ENCODE peak calls at places on chromosomes 7 and 10, in six cellular contexts. H is colonic mucosa, J is endothelial cell of umbilical vein, O is cardiac muscle cell, E is tibial nerve, S is gastrocnemius medialis. R is an unnamed sample. For H3K4me1, the result is how much of the 10 kb centered on the place peaks cover.

GRCh38 chr7:1455241-1455939 is 3.9 kb downstream of the MICALL2 start:
- DNase-seq in S (no peak), O (no peak), E (no peak), J (no peak), H (peak), R (no peak)

GRCh38 chr10:5589963-5590511 is 65.3 kb downstream of the CALML3 start:
- DNase-seq in O (no peak), S (no peak), E (no peak), H (no peak), J (peak), R (no peak)

GRCh38 chr7:142880886-142881505 is 4.5 kb downstream of the TRPV6 start:
- DNase-seq in J (peak), H (no peak), O (peak), S (no peak), E (no peak), R (no peak)

GRCh38 chr10:125012851-125013528 is 71.1 kb downstream of the ZRANB1 start:
- DNase-seq in H (no peak), O (no peak), S (no peak), E (no peak), J (no peak), R (no peak)

GRCh38 chr10:21317902-21318301 is 207.6 kb downstream of the SKIDA1 start:
- DNase-seq in O (no peak), J (no peak), S (no peak), E (no peak), H (no peak), R (no peak)

GRCh38 chr7:115059312-115059711 is 137.4 kb downstream of the MDFIC start:
- DNase-seq in E (no peak), J (no peak), O (no peak), S (no peak), H (no peak), R (no peak)

GRCh38 chr10:130215076-130215917 is 79.1 kb downstream of the GLRX3 start:
- DNase-seq in J (no peak), E (no peak), O (no peak), S (no peak), H (no peak), R (peak)

GRCh38 chr7:90655566-90655965 is 59.4 kb downstream of the CDK14 start:
- DNase-seq in E (no peak), J (peak), S (no peak), H (no peak), O (no peak), R (no peak)

GRCh38 chr10:128130051-128130450 is 3.8 kb upstream of the MKI67 start:
- DNase-seq in O (no peak), S (no peak), H (no peak), E (no peak), J (peak), R (no peak)

GRCh38 chr10:10605551-10606081 is 412.1 kb upstream of the CELF2 start:
- DNase-seq in H (peak), E (no peak), O (no peak), J (peak), S (peak), R (peak)

GRCh38 chr7:50661345-50662058 is 96.3 kb upstream of the DDC start:
- DNase-seq in S (no peak), J (no peak), H (no peak), O (no peak), E (no peak), R (no peak)

GRCh38 chr7:30563326-30563942 is 31.2 kb upstream of the GARS1 start:
- DNase-seq in J (no peak), S (no peak), E (no peak), H (no peak), O (no peak), R (no peak)

DNA sequence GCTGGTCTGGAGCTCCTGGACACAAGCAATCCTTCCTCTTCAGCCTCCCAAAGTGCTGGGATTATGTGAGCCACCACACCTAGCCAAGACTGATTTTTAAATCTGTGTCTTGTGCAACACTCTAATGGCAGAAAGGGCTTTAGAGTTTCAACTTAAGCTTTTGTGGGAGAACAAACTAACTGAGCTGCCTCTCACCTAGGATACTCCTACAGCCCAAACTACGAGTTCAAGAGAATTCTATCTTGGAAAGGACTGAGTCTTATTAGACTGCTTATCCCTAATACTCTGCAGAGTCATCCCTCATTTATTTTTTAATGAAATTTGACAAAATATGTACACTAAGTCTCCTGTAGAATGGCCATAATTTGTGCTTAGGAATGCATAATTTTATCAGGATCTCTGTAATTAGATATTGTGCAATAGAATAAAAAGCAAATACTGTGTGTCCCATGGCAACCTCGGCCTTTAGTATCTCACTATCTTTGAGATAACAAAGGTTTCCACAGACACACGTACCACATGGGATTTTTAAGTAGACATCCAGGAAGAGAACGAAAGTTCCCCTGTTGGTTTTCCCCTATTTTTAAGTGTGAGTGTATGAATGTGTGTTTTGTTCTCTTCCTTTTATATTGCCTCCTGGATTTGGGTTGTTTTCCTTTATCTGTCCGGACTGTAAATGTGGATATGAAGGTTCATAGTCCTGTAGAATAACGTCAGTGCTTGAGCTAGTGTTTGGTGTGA is 199.4 kb upstream of the TCF7L2 start:
- DNase-seq in O (no peak), S (no peak), H (no peak), J (no peak), E (no peak), R (no peak)
- H3K4me1 ChIP-seq in O (under half), S (under half), H (under half), J (under half), E (under half), R (under half)

GRCh38 chr10:123140983-123141390 is 5.2 kb downstream of the HMX3 start:
- DNase-seq in E (no peak), S (no peak), O (no peak), H (no peak), J (no peak), R (no peak)
- TF ChIP-seq CTCF in E (no peak), S (no peak), O (no peak), H (no peak), J (no peak), R (no peak)

DNA sequence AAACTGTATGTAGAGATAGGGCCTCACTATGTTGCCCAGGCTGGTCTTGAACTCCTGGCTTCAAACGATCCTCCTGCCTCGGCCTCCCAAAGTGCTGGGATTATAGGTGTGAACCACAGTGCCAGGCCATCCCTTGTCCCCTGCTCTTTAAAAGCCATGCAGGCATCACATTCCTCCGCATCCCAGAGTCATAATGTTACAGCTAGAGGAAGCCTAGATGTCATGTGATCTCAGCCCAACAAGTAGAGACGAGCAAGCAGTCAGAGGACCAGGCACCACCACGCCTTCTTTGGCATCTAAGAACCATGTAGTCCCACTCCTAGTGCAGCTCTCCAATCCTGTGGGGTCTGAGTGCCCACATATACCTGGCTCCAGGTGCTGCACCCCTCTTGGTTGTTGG is 13.1 kb downstream of the PODXL start:
- DNase-seq in H (no peak), O (no peak), S (no peak), E (no peak), J (no peak), R (no peak)
- H3K27ac ChIP-seq in H (no peak), O (no peak), S (peak), E (no peak), J (no peak), R (no peak)

GRCh38 chr7:53504914-53505313 is 469.5 kb downstream of the POM121L12 start:
- DNase-seq in O (no peak), J (no peak), S (no peak), E (no peak), H (no peak), R (no peak)

DNA sequence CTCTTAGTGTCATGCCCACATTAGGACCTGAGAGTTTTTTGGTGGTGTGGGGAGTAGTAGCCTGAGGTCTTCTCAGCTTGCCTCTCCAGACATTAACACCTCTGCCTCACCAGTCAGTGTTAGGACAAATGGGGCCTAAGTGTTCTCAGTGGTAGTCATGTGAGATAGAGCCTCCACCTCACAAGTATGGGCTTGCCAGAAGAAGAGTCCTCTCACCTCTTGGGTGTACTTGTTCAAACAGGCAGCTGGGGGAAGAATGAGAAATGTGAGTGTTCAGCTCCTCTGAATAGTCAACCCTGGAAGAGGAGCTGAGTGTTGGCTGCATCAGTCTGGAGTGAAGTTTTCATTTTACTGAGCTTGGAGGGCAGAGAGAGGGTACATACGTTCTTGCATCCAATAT is 464.6 kb downstream of the POM121L12 start:
- DNase-seq in S (no peak), O (no peak), H (no peak), J (no peak), E (no peak), R (no peak)
- H3K4me1 ChIP-seq in S (under half), O (under half), H (under half), J (under half), E (under half), R (under half)

DNA sequence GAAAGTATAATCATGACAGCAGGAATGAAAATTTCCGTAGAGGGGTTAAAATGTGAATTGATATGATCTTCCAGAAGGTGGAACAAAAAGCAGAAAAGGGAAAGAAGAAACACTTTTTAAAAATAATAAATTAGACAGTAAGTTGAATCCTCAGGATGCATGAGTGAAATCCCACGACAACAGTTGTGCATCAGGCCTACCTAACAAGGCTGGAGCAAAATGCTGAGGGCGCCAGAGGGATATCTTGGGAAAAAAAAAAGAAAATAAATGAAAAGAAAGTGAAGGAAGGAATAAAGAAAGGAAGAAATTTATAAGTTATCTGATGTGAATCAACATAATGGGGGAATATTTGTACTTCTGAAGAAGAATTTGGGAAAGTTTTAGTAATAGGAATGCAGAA is 13.0 kb upstream of the HUS1 start:
- DNase-seq in E (no peak), H (no peak), O (no peak), S (no peak), J (no peak), R (no peak)
- TF ChIP-seq CTCF in E (no peak), H (no peak), O (no peak), S (no peak), J (no peak), R (no peak)

GRCh38 chr10:26468291-26468690 is 30.1 kb downstream of the APBB1IP start:
- DNase-seq in J (no peak), H (no peak), S (no peak), E (no peak), O (no peak), R (no peak)
- H3K27ac ChIP-seq in J (no peak), H (no peak), S (no peak), E (no peak), O (no peak), R (no peak)

DNA sequence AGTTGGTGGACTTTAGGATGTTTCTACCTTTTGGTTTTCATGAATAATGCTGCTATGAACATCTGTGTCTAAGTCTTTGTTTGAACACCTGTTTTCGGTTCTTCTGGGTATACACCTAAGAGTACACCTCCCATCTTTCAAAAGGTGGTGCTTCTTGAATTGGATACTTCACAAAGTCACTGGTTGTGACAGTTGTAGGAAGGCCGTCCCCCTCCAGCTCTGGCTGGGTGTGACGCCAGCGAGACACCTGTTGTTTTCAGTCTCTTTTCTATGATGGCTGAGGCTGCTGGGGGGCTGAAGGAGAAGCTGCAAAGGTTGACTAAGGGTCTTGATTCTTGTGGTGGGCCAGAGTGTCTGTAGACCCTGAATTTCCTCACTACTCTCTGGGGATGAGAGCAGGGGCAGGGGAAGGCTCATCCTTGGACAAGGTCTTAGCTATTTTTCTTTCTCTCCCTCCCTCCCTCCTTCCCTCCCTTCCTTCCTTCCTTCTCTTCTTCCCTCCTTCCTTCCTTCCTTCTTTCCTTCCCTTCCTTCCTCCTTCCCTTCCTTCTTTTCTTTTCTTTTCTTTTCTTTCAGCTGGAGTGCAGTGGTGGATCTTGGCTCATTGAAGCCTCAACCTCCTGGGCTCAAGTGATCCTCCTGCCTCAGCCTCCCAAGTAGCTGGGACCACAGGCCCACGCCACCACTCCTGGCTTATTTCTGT is 5.6 kb downstream of the NEURL1 start:
- DNase-seq in S (no peak), O (no peak), J (no peak), H (no peak), E (no peak), R (no peak)
- H3K4me1 ChIP-seq in S (under half), O (under half), J (under half), H (under half), E (under half), R (under half)